ENCODE peak calls at places on chromosomes 7 and 10, in six cellular contexts. T is fibroblast of lung, S is endothelial cell of umbilical vein, Y is PC-3, D is mammary epithelial cell, H is GM12878. N is an unnamed sample.

GRCh38 chr7:67100956-67101361 is 104.3 kb downstream of the TYW1 start:
- DNase-seq in T (peak), S (peak), Y (no peak), D (no peak), H (no peak), N (no peak)

GRCh38 chr7:157855452-157856213 is 518.8 kb downstream of the DNAJB6 start:
- DNase-seq in T (no peak), S (no peak), Y (no peak), D (no peak), H (no peak), N (no peak)

GRCh38 chr7:885261-885892 is 9.0 kb downstream of the GET4 start:
- DNase-seq in T (no peak), S (no peak), Y (no peak), D (no peak), H (no peak), N (no peak)

GRCh38 chr7:34087892-34088891 is 182.9 kb downstream of the BMPER start:
- DNase-seq in T (no peak), S (peak), Y (peak), D (peak), H (no peak), N (no peak)

GRCh38 chr7:1357601-1358271 is 101.5 kb downstream of the MICALL2 start:
- DNase-seq in T (no peak), S (no peak), Y (no peak), D (no peak), H (no peak), N (peak)

GRCh38 chr10:107067843-107068242 is 96.7 kb downstream of the SORCS1 start:
- DNase-seq in T (no peak), S (no peak), Y (no peak), D (no peak), H (no peak), N (no peak)

GRCh38 chr7:57769958-57770357 is 320.0 kb downstream of the ZNF716 start:
- DNase-seq in T (no peak), S (no peak), Y (no peak), D (no peak), H (no peak), N (no peak)

GRCh38 chr7:71409550-71410157 is 277.7 kb downstream of the GALNT17 start:
- DNase-seq in T (no peak), S (no peak), Y (no peak), D (no peak), H (no peak), N (no peak)

GRCh38 chr10:103894454-103894853 is 23.5 kb downstream of the STN1 start:
- DNase-seq in T (no peak), S (peak), Y (peak), D (peak), H (no peak), N (no peak)

GRCh38 chr10:11430421-11431275 is 180.8 kb downstream of the USP6NL start:
- DNase-seq in T (no peak), S (no peak), Y (no peak), D (no peak), H (no peak), N (no peak)
- H3K9ac ChIP-seq in T (no peak), S (no peak), Y (no peak), D (no peak), H (no peak), N (no peak)

DNA sequence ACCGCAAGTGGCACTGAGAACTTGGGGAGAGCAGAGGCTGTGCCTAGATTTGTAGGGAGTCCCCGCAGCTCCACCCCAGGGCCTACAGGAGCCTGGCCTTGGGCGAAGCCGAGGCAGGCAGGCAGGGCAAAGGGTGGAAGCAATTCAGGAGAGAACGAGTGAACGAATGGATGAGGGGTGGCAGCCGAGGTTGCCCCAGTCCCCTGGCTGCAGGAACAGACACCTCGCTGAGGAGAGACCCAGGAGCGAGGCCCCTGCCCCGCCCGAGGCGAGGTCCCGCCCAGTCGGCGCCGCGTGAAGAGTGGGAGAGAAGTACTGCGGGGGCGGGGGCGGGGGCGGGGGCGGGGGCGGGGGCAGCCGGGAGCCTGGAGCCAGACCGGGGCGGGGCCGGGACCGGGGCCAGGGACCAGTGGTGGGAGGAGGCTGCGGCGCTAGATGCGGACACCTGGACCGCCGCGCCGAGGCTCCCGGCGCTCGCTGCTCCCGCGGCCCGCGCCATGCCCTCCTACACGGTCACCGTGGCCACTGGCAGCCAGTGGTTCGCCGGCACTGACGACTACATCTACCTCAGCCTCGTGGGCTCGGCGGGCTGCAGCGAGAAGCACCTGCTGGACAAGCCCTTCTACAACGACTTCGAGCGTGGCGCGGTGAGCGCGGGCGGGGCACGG is at the start of gene ALOX5:
- DNase-seq in T (no peak), S (no peak), Y (peak), D (no peak), H (no peak), N (no peak)
- TF ChIP-seq EZH2 in T (peak), S (peak), Y (no peak), D (no peak), H (no peak), N (no peak)

GRCh38 chr10:122373713-122374112 is 795 bp upstream of the PLEKHA1 start:
- DNase-seq in T (peak), S (no peak), Y (peak), D (no peak), H (no peak), N (no peak)

GRCh38 chr10:122376364-122376961 is 2.0 kb downstream of the PLEKHA1 start:
- DNase-seq in T (no peak), S (peak), Y (peak), D (no peak), H (no peak), N (no peak)

GRCh38 chr10:122374859-122375721 is 582 bp downstream of the PLEKHA1 start:
- DNase-seq in T (peak), S (peak), Y (peak), D (peak), H (peak), N (peak)

GRCh38 chr10:122374246-122374858 is at the start of gene PLEKHA1:
- DNase-seq in T (peak), S (peak), Y (peak), D (peak), H (peak), N (peak)

DNA sequence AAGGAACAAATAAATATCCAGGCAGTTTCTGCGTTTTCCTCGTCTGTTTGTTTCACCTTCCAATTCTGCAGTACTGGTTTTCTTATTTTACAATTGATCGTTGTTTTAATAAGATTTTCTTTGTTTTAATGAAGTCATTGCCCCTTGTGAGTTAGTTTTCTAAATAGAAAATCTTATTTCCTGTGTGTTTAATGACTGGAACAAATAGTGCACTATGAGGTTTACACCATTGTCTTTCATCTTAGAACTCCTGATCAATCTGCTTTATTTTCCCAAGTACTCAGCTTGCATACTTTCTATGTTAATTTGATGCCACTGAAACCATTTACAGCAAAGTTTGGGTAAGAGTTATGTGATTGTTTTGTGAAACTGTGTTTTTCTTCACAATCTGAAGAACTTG is 1.3 kb downstream of the PLEKHA1 start:
- DNase-seq in T (no peak), S (peak), Y (no peak), D (no peak), H (no peak), N (no peak)
- H3K9ac ChIP-seq in T (peak), S (peak), Y (peak), D (peak), H (no peak), N (peak)

GRCh38 chr10:123666318-123667291 is at the start of gene GPR26:
- DNase-seq in T (no peak), S (no peak), Y (no peak), D (no peak), H (no peak), N (no peak)
- TF ChIP-seq EZH2 in T (no peak), S (no peak), Y (no peak), D (no peak), H (no peak), N (no peak)